ENCODE peak calls at places on chromosomes 4 and X, in six cellular contexts. G is stomach, B is tibial nerve, H is transverse colon, A is adrenal gland, V is spleen. D is an unnamed sample. For H3K4me1 and H3K36me3, the result is how much of the 10 kb centered on the place peaks cover.

GRCh38 chr4:108954880-108955279 is 192.0 kb upstream of the ETNPPL start:
- DNase-seq in G (no peak), B (no peak), H (no peak), A (no peak), V (no peak), D (no peak)

GRCh38 chr4:58732973-58733372 is 1622.8 kb upstream of the IGFBP7 start:
- DNase-seq in G (no peak), B (no peak), H (no peak), A (no peak), V (no peak), D (no peak)

GRCh38 chr4:24417206-24417605 is 167.1 kb downstream of the DHX15 start:
- DNase-seq in G (no peak), B (no peak), H (no peak), A (no peak), V (no peak), D (peak)

GRCh38 chrX:57282568-57282967 is 3.9 kb upstream of the FAAH2 start:
- DNase-seq in G (no peak), B (no peak), H (no peak), A (no peak), V (no peak), D (no peak)

GRCh38 chr4:7192252-7193039 is at the start of gene SORCS2:
- DNase-seq in G (peak), B (peak), H (peak), A (peak), V (peak), D (peak)

GRCh38 chr4:166290426-166290825 is 417.4 kb downstream of the TLL1 start:
- DNase-seq in G (no peak), B (no peak), H (no peak), A (no peak), V (no peak), D (no peak)

GRCh38 chrX:109125304-109125703 is 356.6 kb downstream of the GUCY2F start:
- DNase-seq in G (no peak), B (no peak), H (no peak), A (no peak), V (no peak), D (no peak)

GRCh38 chrX:30572004-30572403 is 5.6 kb downstream of the TASL start:
- DNase-seq in G (no peak), B (no peak), H (no peak), A (no peak), V (no peak), D (no peak)

GRCh38 chr4:70759126-70759525 is 37.4 kb downstream of the RUFY3 start:
- DNase-seq in G (no peak), B (no peak), H (no peak), A (no peak), V (no peak), D (no peak)

GRCh38 chr4:61195064-61195463 is 5.1 kb upstream of the ADGRL3 start:
- DNase-seq in G (no peak), B (no peak), H (no peak), A (no peak), V (no peak), D (no peak)

GRCh38 chrX:155086202-155086840 is 15.0 kb downstream of the BRCC3 start:
- DNase-seq in G (no peak), B (peak), H (peak), A (peak), V (peak), D (no peak)

GRCh38 chr4:18342847-18343246 is 321.3 kb upstream of the LCORL start:
- DNase-seq in G (no peak), B (no peak), H (no peak), A (no peak), V (peak), D (no peak)

GRCh38 chr4:122341906-122342305 is 36.9 kb upstream of the ADAD1 start:
- DNase-seq in G (no peak), B (no peak), H (no peak), A (no peak), V (no peak), D (no peak)

GRCh38 chr4:52263612-52264011 is 212.5 kb downstream of the SPATA18 start:
- DNase-seq in G (no peak), B (no peak), H (no peak), A (peak), V (no peak), D (peak)

GRCh38 chrX:47539860-47540259 is 21.1 kb upstream of the ARAF start:
- DNase-seq in G (no peak), B (no peak), H (no peak), A (no peak), V (no peak), D (no peak)

GRCh38 chr4:94695389-94695788 is 62.4 kb upstream of the BMPR1B start:
- DNase-seq in G (no peak), B (no peak), H (no peak), A (no peak), V (no peak), D (no peak)

GRCh38 chr4:6917445-6918241 is 8.0 kb downstream of the TBC1D14 start:
- DNase-seq in G (peak), B (peak), H (peak), A (peak), V (peak), D (peak)

GRCh38 chrX:77937291-77937690 is 26.8 kb downstream of the ATP7A start:
- DNase-seq in G (no peak), B (no peak), H (no peak), A (no peak), V (no peak), D (no peak)

GRCh38 chrX:96140796-96141195 is 543.8 kb upstream of the DIAPH2 start:
- DNase-seq in G (no peak), B (no peak), H (no peak), A (no peak), V (no peak), D (no peak)

GRCh38 chrX:108573136-108573535 is 133.5 kb downstream of the COL4A5 start:
- DNase-seq in G (no peak), B (no peak), H (no peak), A (no peak), V (no peak), D (no peak)

GRCh38 chrX:29617725-29618124 is 597.6 kb upstream of the MAGEB2 start:
- DNase-seq in G (no peak), B (no peak), H (no peak), A (no peak), V (no peak), D (no peak)

GRCh38 chr4:36509816-36510215 is 228.4 kb downstream of the DTHD1 start:
- DNase-seq in G (no peak), B (no peak), H (no peak), A (no peak), V (no peak), D (no peak)

GRCh38 chr4:185682236-185682635 is 129.8 kb downstream of the SORBS2 start:
- DNase-seq in G (no peak), B (no peak), H (no peak), A (peak), V (no peak), D (no peak)

GRCh38 chrX:132957211-132958085 is 981 bp downstream of the HS6ST2 start:
- DNase-seq in G (no peak), B (no peak), H (peak), A (no peak), V (peak), D (no peak)
- H3K4me1 ChIP-seq in G (under half), B (under half), H (under half), A (under half), V (under half), D (under half)

DNA sequence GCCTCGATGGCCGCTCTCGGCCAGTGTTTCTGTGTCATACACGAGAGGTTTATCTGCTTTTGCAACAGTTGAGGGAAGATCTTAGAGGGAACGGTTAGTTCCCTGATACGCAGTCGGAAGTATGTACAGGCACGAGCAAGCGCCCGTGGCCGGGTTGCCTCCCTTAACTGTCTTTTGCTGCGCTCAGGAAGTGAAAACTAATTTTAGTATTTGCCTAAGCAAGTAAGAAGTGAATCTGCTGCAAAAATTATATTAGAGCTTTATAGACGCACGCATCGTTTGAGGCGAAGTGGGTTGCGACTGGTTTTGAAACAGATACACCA is 695 bp downstream of the MTM1 start:
- DNase-seq in G (peak), B (no peak), H (peak), A (peak), V (no peak), D (no peak)
- TF ChIP-seq POLR2A in G (no peak), B (no peak), H (no peak), A (no peak), V (peak), D (no peak)

GRCh38 chrX:44068043-44068442 is 94.9 kb upstream of the NDP start:
- DNase-seq in G (no peak), B (no peak), H (no peak), A (no peak), V (no peak), D (no peak)

GRCh38 chrX:44071847-44072545 is 98.8 kb upstream of the NDP start:
- DNase-seq in G (no peak), B (no peak), H (no peak), A (no peak), V (no peak), D (no peak)

GRCh38 chrX:44072631-44073030 is 99.4 kb upstream of the NDP start:
- DNase-seq in G (no peak), B (no peak), H (no peak), A (no peak), V (no peak), D (no peak)

DNA sequence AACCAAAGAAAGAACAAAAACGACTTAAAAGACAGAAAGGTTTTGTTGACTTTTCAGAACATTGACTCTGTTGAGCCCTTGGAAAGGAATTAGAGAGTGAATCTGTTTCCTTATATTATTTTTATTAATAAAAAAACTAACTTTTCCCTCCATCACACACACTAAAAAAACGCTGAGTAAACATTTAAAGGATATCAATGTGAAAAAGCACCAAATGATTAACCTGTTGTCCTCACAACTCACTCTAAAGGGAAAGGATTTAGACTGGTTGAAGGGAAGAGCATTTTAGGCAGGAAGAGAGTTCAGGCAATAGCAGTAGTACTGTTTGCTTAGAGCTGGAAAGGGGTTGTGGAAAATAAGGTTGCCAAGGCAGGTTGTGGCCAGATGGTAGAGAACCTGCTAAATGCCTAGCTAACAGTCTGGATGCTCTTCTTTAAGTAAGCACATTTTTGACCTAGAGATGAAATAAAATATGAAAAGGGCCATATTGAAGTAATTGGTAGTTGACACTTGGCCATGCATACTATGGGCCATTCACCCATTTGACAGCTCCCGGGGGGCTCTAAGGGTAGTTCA is 98.0 kb upstream of the NDP start:
- DNase-seq in G (no peak), B (no peak), H (no peak), A (no peak), V (no peak), D (no peak)
- H3K36me3 ChIP-seq in G (under half), B (under half), H (under half), A (under half), V (under half), D (under half)

DNA sequence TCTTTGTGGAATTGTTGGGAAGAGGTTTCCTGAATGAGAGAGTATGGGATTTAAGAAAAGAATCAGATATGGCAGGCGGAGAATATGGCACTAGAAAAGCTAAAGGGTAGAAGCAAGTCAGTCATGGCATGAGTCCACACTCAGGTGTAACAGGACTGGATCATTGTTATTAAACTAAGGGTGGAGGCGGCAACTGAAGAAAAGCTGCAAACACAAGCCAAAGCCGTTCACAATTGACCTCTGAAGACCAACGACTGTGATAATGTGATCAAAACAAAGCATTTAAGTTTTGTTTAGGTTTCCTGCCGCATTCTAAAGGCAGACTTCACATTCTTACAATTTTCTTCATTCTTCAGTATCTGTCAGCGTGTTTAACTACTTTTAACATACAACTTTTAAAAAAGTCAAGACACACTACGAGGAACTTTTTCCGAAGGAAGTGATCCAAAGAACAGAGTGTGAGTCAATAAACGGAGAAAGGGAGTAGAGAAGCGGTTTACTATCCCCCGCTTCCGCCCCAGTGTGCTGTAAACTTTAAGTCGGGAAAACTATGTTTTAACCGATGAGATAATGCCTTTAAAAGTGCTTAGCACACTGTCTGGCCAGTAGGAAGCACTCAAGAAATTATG is 939 bp upstream of the SLAIN2 start:
- DNase-seq in G (no peak), B (no peak), H (peak), A (peak), V (no peak), D (no peak)
- H3K4me1 ChIP-seq in G (under half), B (under half), H (half or more), A (under half), V (under half), D (half or more)

DNA sequence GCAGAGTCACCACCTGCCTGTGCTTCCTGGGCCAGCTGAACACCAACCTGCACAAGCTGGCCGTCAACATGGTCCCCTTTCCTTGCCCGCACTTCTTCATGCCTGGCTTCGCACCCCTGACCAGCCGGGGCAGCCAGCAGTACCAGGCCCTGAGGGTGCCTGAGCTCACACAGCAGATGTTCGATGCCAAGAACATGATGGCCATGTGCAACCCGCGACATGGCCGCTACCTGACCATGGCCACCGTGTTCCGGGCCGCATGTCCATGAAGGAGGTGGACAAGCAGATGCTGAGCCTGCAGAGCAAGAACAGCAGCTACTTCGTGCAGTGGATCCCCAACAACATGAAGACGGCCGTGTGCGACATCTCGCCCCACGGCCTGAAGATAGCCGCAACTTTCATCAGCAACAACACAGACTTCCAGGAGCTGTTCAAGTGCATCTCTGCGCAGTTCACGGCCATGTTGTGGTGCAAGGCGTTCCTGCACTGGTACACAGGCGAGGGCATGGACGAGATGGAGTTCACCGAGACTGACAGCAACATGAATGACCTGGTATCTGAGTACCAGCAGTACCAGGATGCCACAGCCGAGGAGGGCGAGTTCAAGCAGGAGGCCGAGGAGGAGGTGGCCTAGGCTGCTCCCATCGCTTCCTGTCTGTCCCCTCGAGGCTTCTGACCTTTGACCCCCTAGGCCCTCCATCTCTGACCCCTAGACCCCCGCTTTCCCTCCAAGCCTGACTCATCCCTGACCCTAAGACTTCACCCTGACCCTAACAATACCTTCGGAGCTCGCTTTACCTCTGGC is 170.3 kb downstream of the THOC2 start:
- DNase-seq in G (no peak), B (no peak), H (no peak), A (no peak), V (no peak), D (no peak)
- TF ChIP-seq POLR2A in G (no peak), B (no peak), H (no peak), A (no peak), V (no peak), D (no peak)

DNA sequence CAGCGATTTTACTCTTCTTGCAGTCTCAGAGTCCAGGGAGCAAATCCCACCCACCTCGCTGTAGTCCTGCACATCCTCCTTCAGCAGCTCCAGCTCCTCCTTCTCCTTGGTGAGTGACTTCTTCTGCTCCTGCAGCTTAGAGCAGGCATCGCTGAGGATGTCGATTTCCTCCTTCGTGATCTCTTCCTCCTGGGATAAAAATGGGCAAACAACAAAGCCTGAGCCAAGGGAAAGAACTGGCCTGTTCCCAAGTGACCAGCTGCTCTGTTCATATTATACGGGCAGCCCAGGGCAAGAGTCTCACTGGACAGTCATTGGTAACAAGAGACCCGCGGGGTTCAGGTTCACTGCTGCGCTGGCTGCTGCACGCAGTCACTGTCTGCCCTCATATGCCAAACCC is 26.2 kb downstream of the FGFR3 start:
- DNase-seq in G (peak), B (no peak), H (no peak), A (no peak), V (no peak), D (peak)
- H3K36me3 ChIP-seq in G (half or more), B (under half), H (half or more), A (half or more), V (under half), D (half or more)

GRCh38 chr4:147755567-147756295 is 23.8 kb downstream of the ARHGAP10 start:
- DNase-seq in G (no peak), B (no peak), H (no peak), A (no peak), V (no peak), D (no peak)

GRCh38 chr4:147760695-147761094 is 28.8 kb downstream of the ARHGAP10 start:
- DNase-seq in G (peak), B (no peak), H (peak), A (peak), V (no peak), D (no peak)

GRCh38 chr4:147756417-147756816 is 24.5 kb downstream of the ARHGAP10 start:
- DNase-seq in G (no peak), B (no peak), H (no peak), A (no peak), V (no peak), D (no peak)

GRCh38 chr4:147761218-147761883 is 29.5 kb downstream of the ARHGAP10 start:
- DNase-seq in G (no peak), B (no peak), H (no peak), A (no peak), V (no peak), D (no peak)

DNA sequence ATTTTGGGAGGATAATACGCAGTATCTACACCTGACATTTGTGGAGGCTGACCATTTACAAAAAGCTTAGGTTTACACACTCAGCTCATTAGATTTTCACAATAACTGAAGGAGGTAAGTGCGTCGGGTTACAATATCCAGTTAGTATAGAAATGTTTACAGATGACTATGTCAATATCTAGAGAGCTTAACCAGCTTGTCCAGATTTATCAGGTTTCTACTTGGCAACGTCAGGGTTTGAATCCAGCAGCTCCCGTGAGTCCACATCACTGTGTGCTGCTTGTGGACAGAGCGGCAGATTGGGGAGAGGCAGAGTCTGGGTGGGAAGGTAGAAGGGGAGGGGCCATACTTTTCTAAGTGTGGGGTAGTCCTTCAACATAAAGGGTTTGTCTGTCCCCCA is 28.3 kb downstream of the ARHGAP10 start:
- DNase-seq in G (peak), B (no peak), H (no peak), A (no peak), V (no peak), D (no peak)
- H3K4me1 ChIP-seq in G (under half), B (under half), H (under half), A (under half), V (under half), D (under half)

GRCh38 chr4:2842667-2843022 is 999 bp upstream of the ADD1 start:
- DNase-seq in G (peak), B (no peak), H (no peak), A (no peak), V (no peak), D (no peak)
- TF ChIP-seq POLR2A in G (no peak), B (no peak), H (no peak), A (no peak), V (no peak), D (no peak)

GRCh38 chrX:130053236-130053635 is 57.1 kb downstream of the ELF4 start:
- DNase-seq in G (no peak), B (no peak), H (no peak), A (no peak), V (no peak), D (no peak)
- H3K36me3 ChIP-seq in G (half or more), B (under half), H (under half), A (under half), V (under half), D (under half)